ENCODE peak calls at places on chromosomes 1 and 21, in six cellular contexts. W is A549, R is stomach, U is ovary, J is suprapubic skin, E is K562. N is an unnamed sample.
A peak's percentile ranks its signal among the peaks of the same experiment; 100 is the strongest.

GRCh38 chr1:31063636-31064035 is 1.9 kb downstream of the PUM1 start:
- DNase-seq in W (no peak), R (no peak), U (no peak), J (no peak), E (no peak), N (no peak)

GRCh38 chr1:183912265-183912886 is 107.5 kb downstream of the RGL1 start:
- DNase-seq in W (no peak), R (no peak), U (no peak), J (no peak), E (no peak), N (no peak)

GRCh38 chr21:33403128-33403785 is at the start of gene IFNGR2:
- DNase-seq in W (no peak), R (peak; percentile 43), U (peak; percentile 58), J (no peak), E (peak; percentile 59), N (peak; percentile 50)

GRCh38 chr21:42673633-42674328 is 20.4 kb downstream of the PDE9A start:
- DNase-seq in W (no peak), R (no peak), U (no peak), J (no peak), E (no peak), N (no peak)

GRCh38 chr1:79304131-79304530 is 297.6 kb upstream of the ADGRL4 start:
- DNase-seq in W (no peak), R (no peak), U (no peak), J (no peak), E (no peak), N (no peak)

GRCh38 chr1:62481681-62482080 is 44.8 kb downstream of the USP1 start:
- DNase-seq in W (no peak), R (no peak), U (no peak), J (no peak), E (no peak), N (no peak)

GRCh38 chr1:233105225-233105624 is 154.8 kb downstream of the NTPCR start:
- DNase-seq in W (no peak), R (no peak), U (no peak), J (no peak), E (no peak), N (no peak)

GRCh38 chr1:161131721-161132409 is 602 bp downstream of the DEDD start:
- DNase-seq in W (no peak), R (no peak), U (no peak), J (no peak), E (peak; percentile 43), N (no peak)

GRCh38 chr1:178536329-178536728 is 23.4 kb downstream of the TEX35 start:
- DNase-seq in W (no peak), R (no peak), U (no peak), J (no peak), E (no peak), N (no peak)

GRCh38 chr1:45522324-45523104 is 830 bp upstream of the PRDX1 start:
- DNase-seq in W (peak; percentile 61), R (no peak), U (peak; percentile 35), J (no peak), E (peak; percentile 56), N (no peak)

GRCh38 chr1:175394739-175395138 is 202.2 kb upstream of the KIAA0040 start:
- DNase-seq in W (no peak), R (no peak), U (no peak), J (no peak), E (no peak), N (no peak)

GRCh38 chr1:71269823-71270222 is 189.0 kb upstream of the ZRANB2 start:
- DNase-seq in W (no peak), R (no peak), U (no peak), J (no peak), E (no peak), N (no peak)

GRCh38 chr1:49060766-49061165 is 284.1 kb upstream of the BEND5 start:
- DNase-seq in W (no peak), R (no peak), U (no peak), J (no peak), E (no peak), N (no peak)

GRCh38 chr1:217139513-217139912 is 416.3 kb upstream of the ESRRG start:
- DNase-seq in W (no peak), R (no peak), U (no peak), J (no peak), E (no peak), N (no peak)

GRCh38 chr1:233443040-233443439 is 115.5 kb downstream of the MAP3K21 start:
- DNase-seq in W (no peak), R (no peak), U (no peak), J (no peak), E (no peak), N (no peak)

GRCh38 chr21:43779660-43780059 is 3.6 kb upstream of the CSTB start:
- DNase-seq in W (no peak), R (no peak), U (no peak), J (no peak), E (no peak), N (peak; percentile 50)

GRCh38 chr1:114758251-114758832 is 558 bp upstream of the CSDE1 start:
- DNase-seq in W (no peak), R (no peak), U (no peak), J (no peak), E (peak; percentile 16), N (no peak)

GRCh38 chr1:51926171-51926812 is 47.8 kb upstream of the NRDC start:
- DNase-seq in W (no peak), R (no peak), U (no peak), J (no peak), E (peak; percentile 57), N (no peak)

GRCh38 chr1:204301171-204301957 is 58.4 kb downstream of the PLEKHA6 start:
- DNase-seq in W (no peak), R (no peak), U (no peak), J (no peak), E (no peak), N (no peak)

GRCh38 chr1:17347769-17348592 is 24.0 kb upstream of the PADI6 start:
- DNase-seq in W (peak; percentile 32), R (no peak), U (no peak), J (no peak), E (peak; percentile 72), N (no peak)

GRCh38 chr1:202161151-202162048 is 998 bp upstream of the PTPN7 start:
- DNase-seq in W (no peak), R (no peak), U (no peak), J (no peak), E (peak; percentile 63), N (no peak)

GRCh38 chr1:13949571-13949970 is 249.6 kb downstream of the PRDM2 start:
- DNase-seq in W (no peak), R (no peak), U (no peak), J (no peak), E (no peak), N (no peak)

GRCh38 chr1:47487826-47488450 is 50.1 kb downstream of the FOXD2 start:
- DNase-seq in W (no peak), R (no peak), U (no peak), J (no peak), E (no peak), N (no peak)

GRCh38 chr1:226162898-226163297 is 23.6 kb downstream of the ACBD3 start:
- DNase-seq in W (no peak), R (no peak), U (no peak), J (no peak), E (no peak), N (no peak)

DNA sequence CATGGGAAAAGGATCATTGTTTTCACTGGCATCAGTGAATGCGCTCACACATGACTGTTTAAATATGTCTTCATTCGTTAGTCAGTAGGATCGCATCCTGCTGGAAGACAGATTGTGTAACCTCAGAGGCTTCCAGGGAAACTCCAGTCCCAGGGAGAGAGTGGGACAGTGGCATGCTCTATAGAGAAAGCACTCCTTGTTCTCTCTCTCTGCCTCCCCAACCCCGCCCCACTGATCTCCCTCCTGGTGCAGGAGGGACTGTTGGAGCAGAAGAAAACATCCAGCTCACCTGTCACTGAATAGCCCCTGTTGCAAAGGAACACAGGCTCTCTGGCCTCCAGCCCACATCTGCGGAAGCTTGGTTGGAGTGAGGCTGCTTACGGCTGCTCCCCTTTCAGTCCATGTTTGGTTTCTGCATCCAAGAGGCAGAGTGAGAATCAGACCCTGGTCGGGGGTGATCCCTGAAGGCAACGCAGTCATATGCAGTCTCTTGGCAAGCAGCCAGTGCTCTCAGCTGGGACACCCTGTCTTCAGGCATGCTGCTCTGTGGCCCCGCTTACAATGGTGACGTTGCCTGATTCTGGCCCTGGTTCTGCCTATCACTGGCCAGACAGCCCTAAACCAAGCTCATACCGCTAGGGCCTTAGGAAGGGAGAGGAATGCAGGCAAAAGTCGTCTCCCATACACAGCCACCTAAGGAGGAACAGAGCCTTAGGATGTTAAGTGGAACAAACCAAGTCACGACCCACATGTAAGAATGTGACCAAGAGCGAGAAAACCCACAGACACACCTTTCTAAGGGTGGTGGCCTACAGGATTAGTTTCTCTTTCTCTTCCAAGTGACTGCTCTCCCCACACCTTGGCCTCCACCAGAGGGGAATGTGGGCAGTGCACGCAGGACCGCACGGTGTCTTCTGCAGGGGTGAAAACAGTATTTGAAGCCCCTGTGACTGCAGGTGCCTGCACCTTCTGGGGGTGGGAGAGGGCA is 39.7 kb downstream of the BACE2 start:
- DNase-seq in W (no peak), R (peak; percentile 71), U (no peak), J (no peak), E (peak; percentile 21), N (peak; percentile 46)
- H3K4me3 ChIP-seq in W (no peak overlapping the region), R (peak overlapping the region; percentile 3), U (no peak overlapping the region), J (peak overlapping the region; percentile 4), E (no peak overlapping the region), N (no peak overlapping the region)

GRCh38 chr1:118084400-118084799 is 100.6 kb downstream of the SPAG17 start:
- DNase-seq in W (no peak), R (no peak), U (no peak), J (no peak), E (no peak), N (no peak)
- TF ChIP-seq EP300 in W (no peak), R (no peak), U (no peak), J (no peak), E (no peak), N (no peak)

GRCh38 chr1:115983584-115983983 is 7.3 kb downstream of the SLC22A15 start:
- DNase-seq in W (no peak), R (no peak), U (no peak), J (no peak), E (no peak), N (no peak)
- H3K4me3 ChIP-seq in W (no peak overlapping the region), R (no peak overlapping the region), U (no peak overlapping the region), J (no peak overlapping the region), E (no peak overlapping the region), N (no peak overlapping the region)

GRCh38 chr1:239600588-239600987 is 214.2 kb downstream of the CHRM3 start:
- DNase-seq in W (no peak), R (no peak), U (no peak), J (no peak), E (no peak), N (no peak)
- TF ChIP-seq EP300 in W (no peak), R (no peak), U (no peak), J (no peak), E (no peak), N (no peak)

GRCh38 chr1:192812420-192813209 is 3.8 kb downstream of the RGS2 start:
- DNase-seq in W (no peak), R (no peak), U (no peak), J (no peak), E (no peak), N (no peak)
- H3K4me3 ChIP-seq in W (no peak overlapping the region), R (no peak overlapping the region), U (peak overlapping the region; percentile 55), J (no peak overlapping the region), E (no peak overlapping the region), N (no peak overlapping the region)